ENCODE peak calls at places on chromosomes 13 and 19, in ten cellular contexts. I is CD8-positive, alpha-beta T cell; Z is right cardiac atrium; W is H7; V is adrenal gland; N is fibroblast of the aortic adventitia; D is IMR-90; U is neural progenitor cell; P is AG04450; K is psoas muscle. F is an unnamed sample.

GRCh38 chr13:29452773-29453574 is 142.5 kb downstream of the SLC7A1 start:
- DNase-seq in K (no peak), V (no peak), D (no peak), N (peak), P (no peak), W (no peak), U (no peak), Z (no peak), I (no peak), F (no peak)

GRCh38 chr13:88376762-88377388 is 705.7 kb downstream of the SLITRK5 start:
- DNase-seq in Z (no peak), V (no peak), P (no peak), W (no peak), K (no peak), N (no peak), I (no peak), D (no peak), U (no peak), F (no peak)

GRCh38 chr19:20367811-20368294 is 197.7 kb downstream of the ZNF737 start:
- DNase-seq in K (no peak), W (no peak), I (no peak), V (no peak), U (peak), N (no peak), P (no peak), D (no peak), Z (no peak), F (no peak)

GRCh38 chr19:56119585-56119978 is 1.5 kb downstream of the ZNF787 start:
- DNase-seq in V (peak), I (no peak), N (peak), W (no peak), K (peak), U (no peak), P (no peak), D (peak), Z (peak), F (peak)

GRCh38 chr13:99977912-99978780 is 3.4 kb upstream of the ZIC2 start:
- DNase-seq in D (no peak), N (no peak), I (no peak), Z (peak), V (no peak), K (no peak), U (peak), W (peak), P (no peak), F (no peak)

GRCh38 chr13:102191951-102192461 is 209.8 kb downstream of the FGF14 start:
- DNase-seq in N (peak), D (peak), U (peak), I (no peak), Z (peak), V (peak), W (no peak), P (no peak), K (no peak), F (peak)

GRCh38 chr13:91592050-91593014 is 193.9 kb downstream of the GPC5 start:
- DNase-seq in W (no peak), N (no peak), Z (no peak), V (no peak), P (no peak), U (no peak), I (no peak), D (no peak), K (no peak), F (no peak)

GRCh38 chr13:86960876-86961275 is 710.3 kb upstream of the SLITRK5 start:
- DNase-seq in W (no peak), I (no peak), D (peak), P (no peak), V (no peak), K (no peak), N (peak), Z (no peak), U (no peak), F (peak)

GRCh38 chr19:35666251-35666913 is at the start of gene UPK1A:
- DNase-seq in U (no peak), W (peak), V (no peak), Z (no peak), I (no peak), K (no peak), P (no peak), D (no peak), N (no peak), F (no peak)

GRCh38 chr19:39937792-39938191 is 3.4 kb upstream of the FCGBP start:
- DNase-seq in I (no peak), U (no peak), D (no peak), N (no peak), Z (no peak), W (no peak), K (no peak), P (no peak), V (no peak), F (no peak)

GRCh38 chr19:45451181-45451849 is 16.5 kb upstream of the FOSB start:
- DNase-seq in D (peak), W (peak), N (peak), I (peak), U (no peak), P (no peak), Z (peak), K (peak), V (no peak), F (peak)

GRCh38 chr13:102333320-102334181 is 68.3 kb downstream of the FGF14 start:
- DNase-seq in K (no peak), Z (no peak), U (peak), V (no peak), W (no peak), D (no peak), I (no peak), N (no peak), P (no peak), F (no peak)

GRCh38 chr19:42290523-42291436 is 11.2 kb upstream of the PRR19 start:
- DNase-seq in U (peak), I (peak), W (peak), N (no peak), Z (peak), D (no peak), K (peak), P (no peak), V (no peak), F (no peak)

GRCh38 chr13:40522234-40522633 is 144.2 kb downstream of the FOXO1 start:
- DNase-seq in U (no peak), I (no peak), P (no peak), V (no peak), Z (no peak), K (no peak), N (peak), D (no peak), W (no peak), F (no peak)

GRCh38 chr13:102617697-102618350 is 21.0 kb downstream of the TPP2 start:
- DNase-seq in W (no peak), U (no peak), K (no peak), N (no peak), V (no peak), P (no peak), I (no peak), Z (no peak), D (no peak), F (no peak)

GRCh38 chr13:34900288-34900739 is 41.8 kb upstream of the NBEA start:
- DNase-seq in I (no peak), K (no peak), Z (no peak), D (no peak), U (peak), P (no peak), V (no peak), N (no peak), W (peak), F (no peak)

GRCh38 chr19:20787766-20788165 is 11.7 kb downstream of the ZNF66 start:
- DNase-seq in W (no peak), D (peak), Z (no peak), I (no peak), K (no peak), P (no peak), U (no peak), V (no peak), N (no peak), F (peak)

GRCh38 chr19:58577581-58578429 is 4.7 kb upstream of the MZF1 start:
- DNase-seq in U (no peak), P (no peak), W (no peak), N (no peak), K (no peak), D (no peak), V (peak), Z (peak), I (no peak), F (no peak)

GRCh38 chr19:48196933-48197665 is 26.6 kb downstream of the ZSWIM9 start:
- DNase-seq in N (no peak), U (no peak), D (no peak), K (no peak), V (no peak), Z (no peak), W (peak), P (no peak), I (no peak), F (peak)

GRCh38 chr19:5567971-5568407 is 236 bp upstream of the TINCR start:
- DNase-seq in U (no peak), Z (no peak), I (no peak), V (no peak), N (no peak), W (no peak), P (no peak), K (no peak), D (no peak), F (no peak)

GRCh38 chr13:77860621-77861020 is 58.0 kb downstream of the EDNRB start:
- DNase-seq in D (peak), W (no peak), P (peak), Z (no peak), K (no peak), U (no peak), V (no peak), I (no peak), N (peak), F (peak)

GRCh38 chr19:5949792-5950305 is 28.1 kb downstream of the RANBP3 start:
- DNase-seq in V (no peak), N (no peak), K (no peak), U (no peak), D (no peak), P (no peak), I (peak), W (no peak), Z (peak), F (no peak)

GRCh38 chr19:41302624-41303351 is 7.2 kb upstream of the CCDC97 start:
- DNase-seq in P (no peak), U (no peak), D (no peak), Z (peak), N (no peak), I (peak), K (no peak), W (no peak), V (no peak), F (no peak)

GRCh38 chr19:17405250-17406038 is at the start of gene BST2:
- DNase-seq in Z (peak), V (peak), K (peak), I (peak), W (peak), D (peak), N (peak), P (no peak), U (peak), F (peak)

GRCh38 chr13:80454245-80454644 is 113.3 kb upstream of the SPRY2 start:
- DNase-seq in N (peak), I (no peak), Z (no peak), K (no peak), W (no peak), D (peak), U (no peak), P (no peak), V (no peak), F (peak)

GRCh38 chr13:71580614-71581013 is 286.4 kb downstream of the DACH1 start:
- DNase-seq in K (no peak), U (no peak), W (no peak), N (no peak), V (no peak), Z (no peak), I (no peak), P (no peak), D (no peak), F (no peak)

GRCh38 chr19:1567116-1567847 is 843 bp downstream of the MEX3D start:
- DNase-seq in U (peak), K (no peak), Z (peak), I (no peak), N (peak), P (no peak), V (no peak), W (peak), D (no peak), F (no peak)

GRCh38 chr13:112722433-112723250 is 32.8 kb downstream of the ATP11A start:
- DNase-seq in K (no peak), V (peak), U (no peak), P (peak), Z (peak), D (peak), N (peak), W (peak), I (no peak), F (peak)

GRCh38 chr19:45670670-45671453 is 2.8 kb downstream of the GIPR start:
- DNase-seq in K (peak), I (peak), V (peak), Z (peak), N (peak), D (peak), P (peak), W (peak), U (peak), F (peak)

GRCh38 chr13:102286326-102286725 is 115.5 kb downstream of the FGF14 start:
- DNase-seq in V (no peak), N (peak), I (no peak), P (peak), U (no peak), D (peak), Z (no peak), W (no peak), K (no peak), F (peak)

GRCh38 chr19:39144487-39145071 is 19.0 kb downstream of the PAK4 start:
- DNase-seq in K (no peak), I (no peak), V (no peak), N (peak), D (peak), U (peak), W (peak), P (no peak), Z (peak), F (peak)

GRCh38 chr13:31018511-31018910 is 86.1 kb downstream of the TEX26 start:
- DNase-seq in Z (no peak), D (no peak), U (no peak), K (no peak), P (no peak), V (no peak), I (no peak), N (no peak), W (no peak), F (no peak)

GRCh38 chr19:53545271-53546065 is 7.5 kb downstream of the ZNF331 start:
- DNase-seq in N (peak), V (no peak), U (no peak), D (peak), I (no peak), W (peak), Z (no peak), K (peak), P (no peak), F (no peak)

GRCh38 chr19:1251233-1251502 is 2.8 kb downstream of the MIDN start:
- DNase-seq in K (no peak), Z (peak), P (no peak), I (no peak), D (peak), N (peak), V (no peak), U (peak), W (peak), F (peak)

GRCh38 chr13:111505175-111505777 is 184.8 kb downstream of the TEX29 start:
- DNase-seq in P (no peak), Z (no peak), I (no peak), W (peak), N (no peak), K (no peak), V (no peak), U (peak), D (no peak), F (no peak)

GRCh38 chr19:42176649-42176989 is 40.9 kb downstream of the DEDD2 start:
- DNase-seq in V (no peak), N (no peak), U (peak), I (no peak), P (no peak), W (peak), K (no peak), Z (no peak), D (no peak), F (no peak)

GRCh38 chr13:50353651-50354415 is 338.6 kb downstream of the KCNRG start:
- DNase-seq in W (no peak), I (no peak), Z (no peak), D (peak), V (no peak), P (peak), K (no peak), N (peak), U (no peak), F (peak)

GRCh38 chr13:102402292-102402691 is 444 bp upstream of the FGF14 start:
- DNase-seq in W (peak), V (no peak), U (peak), K (peak), Z (peak), N (peak), P (no peak), D (peak), I (no peak), F (peak)

GRCh38 chr13:52809310-52809769 is 39.1 kb downstream of the PCDH8 start:
- DNase-seq in K (peak), V (peak), P (no peak), Z (peak), U (peak), W (peak), I (peak), D (peak), N (peak), F (peak)

GRCh38 chr13:109945206-109945960 is 159.0 kb upstream of the IRS2 start:
- DNase-seq in N (peak), D (peak), I (no peak), V (no peak), K (no peak), Z (no peak), U (no peak), P (peak), W (no peak), F (peak)

DNA sequence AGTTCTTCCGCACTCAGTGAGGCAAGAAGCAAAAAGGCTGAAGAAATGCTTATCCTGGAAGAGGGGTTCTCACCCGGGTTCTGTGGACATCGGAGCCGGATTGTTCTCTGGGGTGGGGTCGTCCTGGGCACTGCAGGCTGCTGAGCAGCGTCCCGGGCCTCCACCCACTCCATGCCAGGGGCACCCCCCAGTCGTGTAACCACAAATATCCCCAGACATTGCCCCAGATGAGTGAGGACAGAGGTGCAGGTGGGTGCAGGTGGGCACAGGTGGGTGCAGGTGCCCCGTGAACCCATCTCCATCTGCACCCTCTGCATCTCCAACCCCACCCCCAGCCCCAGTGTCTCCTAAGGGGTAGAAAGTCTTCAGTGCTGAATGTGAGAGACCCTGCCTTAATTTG is 67.5 kb downstream of the GNG7 start:
- DNase-seq in V (no peak), I (no peak), Z (peak), N (no peak), D (no peak), U (no peak), P (no peak), W (peak), K (no peak), F (no peak)
- H3K4me3 ChIP-seq in V (no peak), I (no peak), Z (no peak), N (no peak), D (no peak), U (no peak), P (no peak), W (no peak), K (no peak), F (no peak)

DNA sequence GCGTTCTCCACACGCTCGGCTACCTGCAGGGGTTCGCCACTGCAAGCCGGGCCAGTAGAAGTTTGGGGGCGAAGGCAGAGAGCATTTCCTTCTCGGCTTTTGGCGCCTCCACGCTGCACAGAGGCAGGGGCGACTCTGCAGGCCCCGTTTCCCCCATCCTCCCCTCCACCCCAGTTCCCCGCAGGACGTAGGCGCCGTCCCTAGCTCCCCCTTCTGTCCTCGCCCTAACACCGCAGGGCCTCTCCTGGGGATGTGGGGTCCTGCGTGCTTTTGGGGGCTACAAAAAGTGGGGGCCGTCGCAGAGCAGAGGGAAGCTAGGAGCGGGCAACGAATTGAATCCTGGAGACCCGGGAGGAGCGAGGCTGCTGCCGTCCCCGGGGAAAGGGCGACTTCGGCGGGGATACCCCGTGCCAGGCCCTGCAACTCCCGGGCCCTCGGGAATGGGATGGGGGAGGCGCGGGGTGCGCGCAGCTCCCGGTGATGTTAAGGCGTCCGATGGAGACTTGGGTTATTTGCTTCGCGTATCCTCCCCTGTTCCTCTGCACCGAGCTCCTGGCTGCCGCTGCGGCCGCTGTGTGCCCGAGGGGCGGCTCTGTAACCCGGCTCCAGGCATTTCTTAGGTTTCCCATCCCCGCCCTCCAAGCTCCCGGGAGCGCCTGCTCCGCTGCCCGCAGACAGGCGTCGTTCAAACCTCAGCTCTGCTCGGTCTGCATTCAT is 255.9 kb upstream of the SOX21 start:
- DNase-seq in Z (no peak), K (no peak), P (no peak), U (peak), N (no peak), V (no peak), W (peak), I (no peak), D (no peak), F (no peak)
- H3K4me3 ChIP-seq in Z (peak), K (peak), P (peak), U (peak), N (peak), V (no peak), W (peak), I (no peak), D (no peak), F (peak)

GRCh38 chr13:38856065-38856464 is 134.6 kb downstream of the STOML3 start:
- DNase-seq in N (no peak), D (no peak), V (no peak), W (no peak), I (no peak), K (no peak), Z (no peak), U (no peak), P (no peak), F (no peak)

GRCh38 chr13:38849316-38849715 is 141.3 kb downstream of the STOML3 start:
- DNase-seq in U (no peak), W (no peak), D (no peak), V (no peak), Z (no peak), N (no peak), P (no peak), I (no peak), K (no peak), F (no peak)

GRCh38 chr13:38848360-38848759 is 142.3 kb downstream of the STOML3 start:
- DNase-seq in Z (no peak), V (no peak), W (no peak), U (no peak), I (no peak), N (no peak), K (no peak), D (no peak), P (no peak), F (no peak)

DNA sequence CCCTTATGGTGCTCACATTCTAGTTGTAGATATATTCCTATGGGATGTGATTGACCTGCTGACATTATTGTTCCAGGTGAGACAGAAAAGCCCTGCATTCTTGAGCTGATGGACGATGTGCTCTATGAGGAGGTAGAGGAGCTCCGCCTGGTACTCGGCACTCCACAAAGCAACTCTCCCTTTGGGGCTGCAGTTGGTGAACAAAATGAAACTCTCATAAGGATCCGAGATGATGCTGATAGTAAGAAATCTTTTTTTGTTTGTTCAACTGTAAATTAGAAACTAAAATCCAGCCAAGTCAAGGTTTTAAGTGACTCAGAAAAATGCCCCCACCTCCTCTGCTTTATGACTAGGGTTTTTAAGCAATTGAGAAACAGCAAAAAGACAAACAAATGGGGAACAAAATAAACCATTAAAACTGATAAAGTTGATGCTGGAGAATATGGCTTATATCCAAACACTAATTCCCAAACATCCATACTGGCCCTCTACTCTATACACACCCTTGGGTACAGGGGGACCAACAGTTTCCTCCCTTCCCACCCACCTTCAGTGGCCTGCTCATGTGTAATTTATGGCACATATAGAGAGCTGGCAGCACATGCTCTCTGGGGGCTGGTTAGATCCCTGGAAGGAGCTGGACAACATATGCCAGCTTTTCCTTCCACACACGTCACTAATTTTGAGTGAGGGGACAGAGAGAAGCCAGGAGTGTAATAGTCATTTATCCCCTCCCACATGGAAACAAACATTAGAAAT is 139.6 kb downstream of the STOML3 start:
- DNase-seq in V (no peak), W (no peak), K (no peak), U (no peak), I (no peak), D (no peak), P (no peak), N (no peak), Z (no peak), F (no peak)
- H3K4me3 ChIP-seq in V (no peak), W (no peak), K (no peak), U (no peak), I (no peak), D (no peak), P (no peak), N (no peak), Z (no peak), F (no peak)

GRCh38 chr19:55082023-55082851 is 6.6 kb downstream of the EPS8L1 start:
- DNase-seq in V (peak), Z (peak), N (peak), P (no peak), I (peak), K (no peak), U (peak), W (peak), D (peak), F (peak)
- H3K4me3 ChIP-seq in V (no peak), Z (peak), N (no peak), P (no peak), I (peak), K (peak), U (peak), W (peak), D (peak), F (peak)

F was measured in choroid plexus epithelial cell.